ENCODE peak calls at places on chromosome X, in eight cellular contexts. F, N, A, P, Y, C, J and V are unnamed samples.

GRCh38 chrX:37904833-37905232 is 57.5 kb upstream of the DYNLT3 start:
- DNase-seq in N (no peak), Y (no peak), J (no peak), C (no peak), F (no peak), A (no peak), P (no peak), V (no peak)

GRCh38 chrX:47846070-47846469 is 9.4 kb downstream of the ZNF81 start:
- DNase-seq in N (no peak), C (no peak), J (no peak), F (no peak), A (no peak), P (no peak), Y (no peak), V (no peak)

GRCh38 chrX:129726307-129727111 is 12.3 kb upstream of the XPNPEP2 start:
- DNase-seq in J (peak), Y (peak), F (no peak), N (no peak), C (peak), P (peak), A (peak), V (peak)

GRCh38 chrX:109481986-109482385 is at the start of gene GUCY2F:
- DNase-seq in C (no peak), F (no peak), P (no peak), N (no peak), Y (no peak), J (no peak), A (no peak), V (no peak)

GRCh38 chrX:136059350-136059749 is 74.1 kb downstream of the SLC9A6 start:
- DNase-seq in F (no peak), P (no peak), C (no peak), Y (no peak), J (no peak), N (no peak), A (no peak), V (no peak)

GRCh38 chrX:123884809-123885408 is 25.1 kb downstream of the XIAP start:
- DNase-seq in N (no peak), J (peak), Y (peak), P (no peak), A (peak), C (no peak), F (peak), V (no peak)

GRCh38 chrX:45323387-45323786 is 122.7 kb upstream of the DIPK2B start:
- DNase-seq in C (no peak), F (no peak), A (no peak), N (no peak), P (no peak), J (no peak), Y (no peak), V (no peak)

GRCh38 chrX:143429021-143429570 is 88.2 kb downstream of the SPANXN3 start:
- DNase-seq in N (no peak), A (no peak), Y (no peak), F (no peak), C (no peak), J (peak), P (no peak), V (no peak)

GRCh38 chrX:24426340-24426913 is 38.7 kb upstream of the PDK3 start:
- DNase-seq in P (no peak), Y (peak), A (no peak), J (no peak), C (no peak), F (peak), N (no peak), V (no peak)

GRCh38 chrX:153625271-153626024 is 21.6 kb upstream of the DUSP9 start:
- DNase-seq in P (no peak), A (no peak), N (no peak), F (no peak), Y (no peak), C (no peak), J (no peak), V (no peak)

GRCh38 chrX:100654256-100654655 is 10.3 kb downstream of the SRPX2 start:
- DNase-seq in J (no peak), N (no peak), P (no peak), F (no peak), Y (no peak), C (no peak), A (peak), V (peak)

GRCh38 chrX:30967516-30967915 is 78.5 kb upstream of the TAB3 start:
- DNase-seq in C (no peak), N (no peak), J (peak), Y (no peak), P (no peak), A (no peak), F (no peak), V (no peak)

GRCh38 chrX:48918644-48919340 is at the start of gene PIM2:
- DNase-seq in F (peak), C (peak), N (no peak), Y (peak), J (peak), A (peak), P (peak), V (peak)

GRCh38 chrX:2224141-2224540 is 276.6 kb downstream of the DHRSX start:
- DNase-seq in N (no peak), A (no peak), Y (no peak), C (no peak), F (no peak), J (no peak), P (no peak), V (no peak)

GRCh38 chrX:130155564-130155963 is 10.1 kb downstream of the AIFM1 start:
- DNase-seq in Y (no peak), A (no peak), C (no peak), F (no peak), J (peak), P (no peak), N (no peak), V (no peak)

GRCh38 chrX:150364347-150365050 is 1.4 kb downstream of the MAMLD1 start:
- DNase-seq in C (peak), J (peak), A (peak), F (peak), P (peak), Y (peak), N (no peak), V (peak)

GRCh38 chrX:132809581-132809980 is 148.8 kb downstream of the HS6ST2 start:
- DNase-seq in Y (no peak), J (no peak), C (no peak), P (no peak), F (no peak), N (no peak), A (no peak), V (no peak)

GRCh38 chrX:150229030-150229429 is 134.1 kb upstream of the MAMLD1 start:
- DNase-seq in Y (no peak), J (no peak), N (no peak), P (no peak), F (no peak), A (no peak), C (no peak), V (no peak)

GRCh38 chrX:72271812-72272211 is 5.2 kb downstream of the RPS4X start:
- DNase-seq in P (no peak), J (no peak), A (no peak), N (no peak), C (no peak), F (no peak), Y (no peak), V (no peak)

GRCh38 chrX:40153335-40154221 is 55.8 kb upstream of the BCOR start:
- DNase-seq in Y (peak), C (peak), P (peak), J (no peak), N (no peak), A (peak), F (peak), V (peak)

GRCh38 chrX:131762802-131763234 is 218.9 kb downstream of the OR13H1 start:
- DNase-seq in N (no peak), F (no peak), J (peak), Y (peak), P (no peak), A (no peak), C (no peak), V (no peak)

GRCh38 chrX:8125566-8125965 is 45.5 kb downstream of the VCX2 start:
- DNase-seq in P (no peak), N (no peak), A (no peak), C (no peak), F (no peak), J (no peak), Y (no peak), V (no peak)

GRCh38 chrX:136028383-136028984 is 43.2 kb downstream of the SLC9A6 start:
- DNase-seq in N (no peak), P (no peak), J (peak), Y (peak), C (no peak), A (peak), F (peak), V (no peak)

GRCh38 chrX:53859890-53860289 is 173.4 kb upstream of the HUWE1 start:
- DNase-seq in C (no peak), F (no peak), Y (no peak), P (no peak), N (no peak), A (no peak), J (no peak), V (no peak)

GRCh38 chrX:75132672-75133071 is 23.4 kb downstream of the ABCB7 start:
- DNase-seq in A (no peak), C (no peak), F (no peak), P (no peak), Y (no peak), J (no peak), N (no peak), V (no peak)